ENCODE peak calls at places on chromosome 17, in six cellular contexts. H is right lobe of liver; U is left ventricle myocardium inferior; A is Panc1; J is sigmoid colon; N is CD4-positive, alpha-beta memory T cell. C is an unnamed sample.

GRCh38 chr17:41810659-41811548 is 845 bp downstream of the P3H4 start:
- DNase-seq in J (peak; percentile 72), U (no peak), A (no peak), H (no peak), N (no peak), C (no peak)

GRCh38 chr17:49132699-49133364 is at the start of gene B4GALNT2:
- DNase-seq in A (no peak), J (no peak), U (no peak), H (peak; percentile 53), N (no peak), C (no peak)

GRCh38 chr17:5631958-5632357 is 47.6 kb upstream of the NLRP1 start:
- DNase-seq in J (no peak), U (no peak), N (no peak), H (no peak), A (no peak), C (no peak)

GRCh38 chr17:4914009-4914408 is 11.1 kb upstream of the CHRNE start:
- DNase-seq in A (no peak), U (no peak), J (no peak), H (no peak), N (no peak), C (no peak)

GRCh38 chr17:41987642-41988041 is 21.0 kb downstream of the CNP start:
- DNase-seq in A (no peak), N (no peak), J (no peak), U (no peak), H (no peak), C (no peak)

GRCh38 chr17:68794636-68795503 is 160.3 kb downstream of the ABCA8 start:
- DNase-seq in H (no peak), N (no peak), J (no peak), A (no peak), U (peak; percentile 55), C (peak; percentile 35)

GRCh38 chr17:11296994-11297393 is 56.0 kb downstream of the SHISA6 start:
- DNase-seq in A (no peak), H (no peak), U (no peak), N (no peak), J (no peak), C (no peak)

GRCh38 chr17:61168506-61168905 is 231.1 kb upstream of the TBX2 start:
- DNase-seq in H (no peak), U (no peak), J (no peak), N (no peak), A (no peak), C (no peak)

GRCh38 chr17:48615212-48615962 is at the start of gene HOXB8:
- DNase-seq in N (no peak), U (no peak), J (no peak), A (no peak), H (no peak), C (no peak)

GRCh38 chr17:12673788-12674187 is 8.1 kb downstream of the MYOCD start:
- DNase-seq in A (no peak), H (no peak), N (no peak), J (no peak), U (no peak), C (no peak)

GRCh38 chr17:81239714-81240555 is 817 bp downstream of the NDUFAF8 start:
- DNase-seq in U (no peak), N (peak; percentile 22), J (no peak), A (no peak), H (no peak), C (no peak)

GRCh38 chr17:29778936-29779811 is 150.9 kb downstream of the SSH2 start:
- DNase-seq in A (peak; percentile 35), H (peak; percentile 60), J (peak; percentile 87), U (peak; percentile 82), N (peak; percentile 71), C (peak; percentile 80)

GRCh38 chr17:17780941-17781590 is 55.7 kb downstream of the SREBF1 start:
- DNase-seq in H (no peak), U (no peak), N (no peak), A (no peak), J (peak; percentile 85), C (peak; percentile 81)

GRCh38 chr17:43745541-43745940 is 13.1 kb downstream of the SOST start:
- DNase-seq in U (no peak), N (no peak), H (no peak), A (no peak), J (no peak), C (peak; percentile 37)

GRCh38 chr17:48550313-48551205 is 5.7 kb upstream of the HOXB2 start:
- DNase-seq in U (no peak), A (no peak), H (no peak), J (peak; percentile 71), N (no peak), C (no peak)

GRCh38 chr17:39935896-39936295 is 8.4 kb downstream of the LRRC3C start:
- DNase-seq in A (no peak), J (no peak), U (no peak), N (no peak), H (no peak), C (no peak)

GRCh38 chr17:21249911-21250703 is 3.1 kb downstream of the NATD1 start:
- DNase-seq in A (no peak), H (no peak), U (no peak), N (no peak), J (no peak), C (no peak)

GRCh38 chr17:69084911-69085310 is 24.2 kb upstream of the ABCA9 start:
- DNase-seq in N (no peak), U (no peak), A (no peak), H (no peak), J (no peak), C (no peak)

GRCh38 chr17:71764507-71764906 is 356.3 kb upstream of the SOX9 start:
- DNase-seq in A (no peak), J (no peak), U (no peak), N (no peak), H (no peak), C (no peak)

GRCh38 chr17:16443390-16444257 is 28.3 kb downstream of the TRPV2 start:
- DNase-seq in J (no peak), N (no peak), H (no peak), A (no peak), U (no peak), C (no peak)

GRCh38 chr17:33013596-33014375 is 22.1 kb downstream of the SPACA3 start:
- DNase-seq in J (no peak), U (no peak), H (no peak), N (no peak), A (no peak), C (no peak)

GRCh38 chr17:17568772-17569195 is 22.7 kb downstream of the PEMT start:
- DNase-seq in N (peak; percentile 20), U (peak; percentile 81), J (no peak), A (no peak), H (peak; percentile 94), C (no peak)

GRCh38 chr17:21036361-21036881 is 6.4 kb downstream of the USP22 start:
- DNase-seq in N (no peak), H (no peak), J (no peak), U (no peak), A (no peak), C (no peak)

GRCh38 chr17:859461-860195 is 77.5 kb downstream of the MRM3 start:
- DNase-seq in N (no peak), A (no peak), J (peak; percentile 83), H (no peak), U (peak; percentile 46), C (no peak)
- H3K4me3 ChIP-seq in N (no peak overlapping the region), A (no peak overlapping the region), J (no peak overlapping the region), H (no peak overlapping the region), U (no peak overlapping the region), C (no peak overlapping the region)

DNA sequence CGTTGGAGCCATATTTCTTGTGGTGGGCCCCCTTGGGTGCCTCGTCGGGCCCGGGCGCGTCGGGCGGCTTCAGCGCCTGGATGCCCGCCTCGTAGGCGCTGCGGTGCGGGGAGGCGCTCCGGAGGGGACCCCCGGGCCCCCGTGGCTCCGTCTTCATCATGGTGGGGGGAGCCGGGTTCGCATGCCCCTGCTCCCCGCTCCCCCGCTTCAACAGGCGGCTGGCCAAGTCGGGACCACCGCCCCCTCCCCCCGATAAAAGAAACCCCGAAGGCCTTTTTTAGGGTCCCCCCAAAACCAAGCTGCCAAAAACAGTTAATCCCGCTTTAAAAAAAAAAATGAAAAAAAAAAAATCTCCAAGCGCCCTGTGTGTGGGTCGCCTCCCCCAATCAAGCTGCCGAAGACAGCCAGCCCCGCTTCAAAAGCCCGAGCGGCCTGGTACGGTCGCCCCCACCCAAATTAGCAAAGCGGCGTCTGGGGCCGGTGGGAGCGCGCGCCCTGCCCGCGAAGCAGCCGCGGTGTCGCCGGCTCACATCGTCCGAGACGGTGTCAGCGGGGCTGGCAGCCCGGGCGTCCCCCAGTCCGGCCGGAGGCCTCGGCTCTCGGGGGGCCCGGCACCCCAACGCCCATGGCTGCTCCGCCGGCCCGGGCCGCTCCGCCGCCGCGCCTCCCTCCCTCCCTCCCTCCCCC is at the start of gene PPP1R9B:
- DNase-seq in N (no peak), U (no peak), J (no peak), A (no peak), H (no peak), C (no peak)
- H3K27ac ChIP-seq in N (peak within 1 kb of the TSS; percentile 79), U (peak within 1 kb of the TSS; percentile 98), J (peak within 1 kb of the TSS; percentile 89), A (peak within 1 kb of the TSS; percentile 100), H (peak within 1 kb of the TSS; percentile 87), C (peak within 1 kb of the TSS; percentile 91)

GRCh38 chr17:52740006-52740405 is 581.5 kb upstream of the CA10 start:
- DNase-seq in H (no peak), N (no peak), U (no peak), A (no peak), J (no peak), C (no peak)

DNA sequence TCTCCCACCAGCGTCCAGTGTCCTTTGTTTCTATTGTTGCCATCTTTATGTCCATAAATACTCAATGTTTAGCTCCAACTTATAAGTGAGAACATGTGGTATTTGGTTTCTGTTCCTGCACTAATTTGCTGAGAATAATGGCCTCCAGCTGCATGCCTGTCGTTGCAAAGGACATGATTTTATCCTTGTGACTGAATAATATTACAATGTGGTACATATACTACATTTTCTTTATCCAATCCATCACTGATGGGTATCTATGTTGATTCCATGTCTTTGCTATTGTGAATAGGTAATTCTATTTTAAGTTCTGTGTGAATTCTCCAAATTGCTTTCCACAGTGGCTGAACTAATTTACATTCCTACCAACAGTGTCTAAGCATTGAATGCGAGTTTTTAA is 578.6 kb upstream of the CA10 start:
- DNase-seq in J (no peak), N (no peak), U (no peak), A (no peak), H (no peak), C (no peak)
- H3K4me3 ChIP-seq in J (no peak overlapping the region), N (no peak overlapping the region), U (no peak overlapping the region), A (no peak overlapping the region), H (no peak overlapping the region), C (no peak overlapping the region)

GRCh38 chr17:35214631-35215273 is 20.6 kb upstream of the SLC35G3 start:
- DNase-seq in U (no peak), J (no peak), A (no peak), N (peak; percentile 58), H (no peak), C (no peak)
- H3K27ac ChIP-seq in U (peak overlapping the region; percentile 71), J (no peak overlapping the region), A (no peak overlapping the region), N (peak overlapping the region; percentile 60), H (peak overlapping the region; percentile 11), C (no peak overlapping the region)